ENCODE peak calls at places on chromosomes 6 and 20, in seven cellular contexts. S is adrenal gland, L is tibial nerve, G is neural progenitor cell, X is esophagus squamous epithelium, V is RWPE2, U is Peyer's patch. J is an unnamed sample.
A peak's percentile ranks its signal among the peaks of the same experiment; 100 is the strongest.

GRCh38 chr6:64250126-64250525 is 614.5 kb downstream of the PHF3 start:
- DNase-seq in S (no peak), L (no peak), G (no peak), X (no peak), V (no peak), U (no peak), J (no peak)

GRCh38 chr6:165658395-165659058 is 4.5 kb downstream of the PDE10A start:
- DNase-seq in S (no peak), L (no peak), G (no peak), X (no peak), V (no peak), U (no peak), J (no peak)

GRCh38 chr6:57242505-57242904 is 20.4 kb upstream of the RAB23 start:
- DNase-seq in S (no peak), L (no peak), G (no peak), X (no peak), V (no peak), U (no peak), J (no peak)

GRCh38 chr6:31203345-31203979 is 33.0 kb upstream of the POU5F1 start:
- DNase-seq in S (no peak), L (no peak), G (no peak), X (no peak), V (no peak), U (peak; percentile 33), J (no peak)

GRCh38 chr6:137443901-137444300 is 50.3 kb downstream of the OLIG3 start:
- DNase-seq in S (no peak), L (no peak), G (no peak), X (no peak), V (no peak), U (no peak), J (no peak)

GRCh38 chr6:161444464-161444863 is 170.6 kb upstream of the AGPAT4 start:
- DNase-seq in S (peak; percentile 62), L (no peak), G (peak; percentile 55), X (no peak), V (no peak), U (no peak), J (no peak)

GRCh38 chr6:70651326-70651905 is 16.3 kb upstream of the SMAP1 start:
- DNase-seq in S (no peak), L (no peak), G (no peak), X (no peak), V (no peak), U (peak; percentile 49), J (no peak)

GRCh38 chr6:150008588-150008987 is 16.7 kb downstream of the RAET1L start:
- DNase-seq in S (no peak), L (no peak), G (no peak), X (no peak), V (no peak), U (no peak), J (no peak)

GRCh38 chr20:58538752-58539151 is 23.6 kb upstream of the APCDD1L start:
- DNase-seq in S (no peak), L (no peak), G (no peak), X (no peak), V (no peak), U (no peak), J (no peak)

GRCh38 chr6:117615981-117616961 is 14.0 kb upstream of the GOPC start:
- DNase-seq in S (no peak), L (no peak), G (peak; percentile 39), X (no peak), V (no peak), U (no peak), J (no peak)

GRCh38 chr20:19616620-19617019 is 141.4 kb upstream of the RIN2 start:
- DNase-seq in S (no peak), L (no peak), G (no peak), X (no peak), V (no peak), U (no peak), J (no peak)

GRCh38 chr6:36822506-36823269 is 16.6 kb downstream of the CPNE5 start:
- DNase-seq in S (no peak), L (no peak), G (peak; percentile 65), X (no peak), V (no peak), U (no peak), J (no peak)

GRCh38 chr6:170031684-170032121 is 259.2 kb downstream of the DLL1 start:
- DNase-seq in S (no peak), L (no peak), G (no peak), X (no peak), V (peak; percentile 34), U (no peak), J (no peak)

GRCh38 chr20:58162976-58163375 is 65.5 kb downstream of the ANKRD60 start:
- DNase-seq in S (no peak), L (no peak), G (no peak), X (no peak), V (no peak), U (no peak), J (no peak)

GRCh38 chr6:100344321-100344720 is 120.4 kb downstream of the SIM1 start:
- DNase-seq in S (no peak), L (no peak), G (no peak), X (no peak), V (no peak), U (no peak), J (no peak)

GRCh38 chr6:149212892-149213786 is 104.4 kb upstream of the TAB2 start:
- DNase-seq in S (no peak), L (no peak), G (no peak), X (no peak), V (no peak), U (no peak), J (no peak)

GRCh38 chr6:41464481-41464880 is 81.7 kb upstream of the FOXP4 start:
- DNase-seq in S (no peak), L (no peak), G (no peak), X (no peak), V (no peak), U (no peak), J (no peak)

GRCh38 chr6:108872001-108872974 is 24.1 kb downstream of the ARMC2 start:
- DNase-seq in S (no peak), L (peak; percentile 35), G (peak; percentile 57), X (no peak), V (no peak), U (peak; percentile 47), J (no peak)

GRCh38 chr20:19771031-19771430 is 13.0 kb downstream of the RIN2 start:
- DNase-seq in S (no peak), L (no peak), G (no peak), X (no peak), V (no peak), U (no peak), J (no peak)

GRCh38 chr20:4809707-4810106 is 88.0 kb downstream of the PRND start:
- DNase-seq in S (no peak), L (no peak), G (no peak), X (no peak), V (no peak), U (peak; percentile 76), J (no peak)
- H3K4me1 ChIP-seq in S (peaks cover 3% of the 10 kb centered on the region), L (peaks cover 64% of the 10 kb centered on the region), G (peaks cover 7% of the 10 kb centered on the region), X (peaks cover 56% of the 10 kb centered on the region), V (no peaks in the 10 kb centered on the region), U (no peaks in the 10 kb centered on the region), J (peaks cover 41% of the 10 kb centered on the region)

GRCh38 chr20:35370751-35371150 is 41.0 kb downstream of the UQCC1 start:
- DNase-seq in S (no peak), L (no peak), G (no peak), X (no peak), V (no peak), U (no peak), J (no peak)
- H3K4me1 ChIP-seq in S (peaks cover 17% of the 10 kb centered on the region), L (peaks cover 18% of the 10 kb centered on the region), G (peaks cover 9% of the 10 kb centered on the region), X (no peaks in the 10 kb centered on the region), V (peaks cover 18% of the 10 kb centered on the region), U (no peaks in the 10 kb centered on the region), J (no peaks in the 10 kb centered on the region)

GRCh38 chr20:50730765-50731054 is 670 bp upstream of the PARD6B start:
- DNase-seq in S (no peak), L (no peak), G (no peak), X (no peak), V (no peak), U (no peak), J (no peak)

GRCh38 chr20:50733644-50734349 is 2.4 kb downstream of the PARD6B start:
- DNase-seq in S (no peak), L (no peak), G (no peak), X (no peak), V (no peak), U (no peak), J (no peak)

GRCh38 chr20:50729925-50730764 is 1.2 kb upstream of the PARD6B start:
- DNase-seq in S (peak; percentile 43), L (no peak), G (no peak), X (no peak), V (peak; percentile 73), U (no peak), J (no peak)

GRCh38 chr20:50731055-50731929 is at the start of gene PARD6B:
- DNase-seq in S (peak; percentile 98), L (peak; percentile 92), G (peak; percentile 100), X (peak; percentile 95), V (peak; percentile 100), U (peak; percentile 100), J (peak; percentile 97)

DNA sequence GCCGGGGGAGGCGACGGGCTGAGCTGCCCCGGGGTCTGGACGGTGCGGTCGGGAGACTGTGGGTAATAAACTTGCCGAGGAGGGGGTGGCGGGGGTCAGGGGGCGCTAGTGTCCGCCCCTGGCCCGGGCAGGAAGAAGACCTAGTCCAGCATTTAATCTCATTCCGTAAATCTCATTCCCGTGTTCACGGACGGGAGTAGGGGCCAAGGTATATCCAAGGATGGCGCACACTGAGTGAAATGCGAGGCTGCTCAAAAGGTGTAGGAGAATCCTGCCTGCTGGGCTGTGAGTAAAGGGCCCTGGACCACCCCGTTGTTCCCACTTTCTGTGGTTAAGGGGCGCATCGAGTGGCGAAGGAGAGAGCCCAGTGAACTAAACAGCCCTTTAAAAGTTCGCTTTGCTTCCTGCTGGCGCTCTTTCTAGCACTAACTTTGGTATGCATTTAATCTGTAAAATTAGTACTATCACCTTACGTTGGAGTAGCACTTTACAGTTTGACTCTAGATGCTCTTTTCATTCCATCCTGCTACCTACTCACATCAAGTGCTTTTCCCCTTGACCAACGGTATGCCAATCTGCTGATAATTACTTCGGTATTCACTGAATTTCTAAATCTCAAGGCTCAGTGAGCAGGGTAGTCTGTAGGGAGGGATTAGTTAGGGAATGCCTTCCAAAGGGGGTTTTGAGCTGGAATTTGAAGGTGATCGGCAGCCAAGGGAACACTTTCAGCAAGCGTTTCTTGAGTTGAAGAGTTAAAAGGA is 730 bp downstream of the PARD6B start:
- DNase-seq in S (peak; percentile 13), L (no peak), G (peak; percentile 85), X (no peak), V (peak; percentile 81), U (no peak), J (no peak)
- H3K4me1 ChIP-seq in S (peaks cover 22% of the 10 kb centered on the region), L (peaks cover 29% of the 10 kb centered on the region), G (peaks cover 28% of the 10 kb centered on the region), X (peaks cover 79% of the 10 kb centered on the region), V (peaks cover 62% of the 10 kb centered on the region), U (no peaks in the 10 kb centered on the region), J (peaks cover 2% of the 10 kb centered on the region)

GRCh38 chr20:44463466-44463865 is 12.2 kb upstream of the TTPAL start:
- DNase-seq in S (no peak), L (no peak), G (no peak), X (no peak), V (no peak), U (no peak), J (no peak)

GRCh38 chr20:44467289-44467883 is 8.3 kb upstream of the TTPAL start:
- DNase-seq in S (no peak), L (peak; percentile 75), G (peak; percentile 21), X (no peak), V (no peak), U (no peak), J (peak; percentile 29)

GRCh38 chr20:44461803-44462174 is 13.9 kb upstream of the TTPAL start:
- DNase-seq in S (no peak), L (no peak), G (no peak), X (no peak), V (no peak), U (no peak), J (no peak)

GRCh38 chr20:44465001-44465560 is 10.6 kb upstream of the TTPAL start:
- DNase-seq in S (no peak), L (no peak), G (no peak), X (no peak), V (no peak), U (no peak), J (no peak)

GRCh38 chr20:44464514-44464913 is 11.2 kb upstream of the TTPAL start:
- DNase-seq in S (no peak), L (no peak), G (no peak), X (no peak), V (no peak), U (no peak), J (no peak)
- H3K4me1 ChIP-seq in S (no peaks in the 10 kb centered on the region), L (peaks cover 11% of the 10 kb centered on the region), G (peaks cover 5% of the 10 kb centered on the region), X (no peaks in the 10 kb centered on the region), V (no peaks in the 10 kb centered on the region), U (no peaks in the 10 kb centered on the region), J (peaks cover 2% of the 10 kb centered on the region)

J was measured in lung.